ENCODE peak calls at places on chromosomes 2 and 18, in nine cellular contexts. One of them, this sample, is unnamed.

GRCh38 chr2:149579972-149580882 is 7.3 kb downstream of the MMADHC start:
- DNase-seq in CD4-positive, alpha-beta T cell: no peak
- DNase-seq in NCI-H146: no peak
- DNase-seq in stimulated activated naive CD8-positive, alpha-beta T cell treated with anti-CD3 and anti-CD28 coated beads, Interleukin-15, amount 100 ng/mL, for 72 hours: no peak
- DNase-seq in activated T-helper 9 cell treated with anti-CD3 and anti-CD28 coated beads, Interleukin-2, amount 50 U/mL, for 16 hours: no peak
- DNase-seq in ovary: no peak
- DNase-seq in NCI-H2029: no peak
- DNase-seq in HFF-Myc: no peak
- DNase-seq in AG10803: peak; percentile 33
- DNase-seq in this sample: no peak

GRCh38 chr2:21746499-21746898 is 622.7 kb downstream of the TDRD15 start:
- DNase-seq in CD4-positive, alpha-beta T cell: no peak
- DNase-seq in NCI-H146: no peak
- DNase-seq in stimulated activated naive CD8-positive, alpha-beta T cell treated with anti-CD3 and anti-CD28 coated beads, Interleukin-15, amount 100 ng/mL, for 72 hours: no peak
- DNase-seq in activated T-helper 9 cell treated with anti-CD3 and anti-CD28 coated beads, Interleukin-2, amount 50 U/mL, for 16 hours: no peak
- DNase-seq in ovary: no peak
- DNase-seq in NCI-H2029: no peak
- DNase-seq in HFF-Myc: no peak
- DNase-seq in AG10803: no peak
- DNase-seq in this sample: no peak

GRCh38 chr18:57023483-57023882 is 123.4 kb upstream of the BOD1L2 start:
- DNase-seq in CD4-positive, alpha-beta T cell: no peak
- DNase-seq in NCI-H146: no peak
- DNase-seq in stimulated activated naive CD8-positive, alpha-beta T cell treated with anti-CD3 and anti-CD28 coated beads, Interleukin-15, amount 100 ng/mL, for 72 hours: no peak
- DNase-seq in activated T-helper 9 cell treated with anti-CD3 and anti-CD28 coated beads, Interleukin-2, amount 50 U/mL, for 16 hours: no peak
- DNase-seq in ovary: no peak
- DNase-seq in NCI-H2029: no peak
- DNase-seq in HFF-Myc: no peak
- DNase-seq in AG10803: no peak
- DNase-seq in this sample: no peak

GRCh38 chr18:13811993-13812392 is 12.0 kb upstream of the MC5R start:
- DNase-seq in CD4-positive, alpha-beta T cell: no peak
- DNase-seq in NCI-H146: no peak
- DNase-seq in stimulated activated naive CD8-positive, alpha-beta T cell treated with anti-CD3 and anti-CD28 coated beads, Interleukin-15, amount 100 ng/mL, for 72 hours: no peak
- DNase-seq in activated T-helper 9 cell treated with anti-CD3 and anti-CD28 coated beads, Interleukin-2, amount 50 U/mL, for 16 hours: no peak
- DNase-seq in ovary: no peak
- DNase-seq in NCI-H2029: no peak
- DNase-seq in HFF-Myc: no peak
- DNase-seq in AG10803: no peak
- DNase-seq in this sample: no peak

GRCh38 chr2:230787101-230787500 is 74.5 kb downstream of the CAB39 start:
- DNase-seq in CD4-positive, alpha-beta T cell: no peak
- DNase-seq in NCI-H146: no peak
- DNase-seq in stimulated activated naive CD8-positive, alpha-beta T cell treated with anti-CD3 and anti-CD28 coated beads, Interleukin-15, amount 100 ng/mL, for 72 hours: no peak
- DNase-seq in activated T-helper 9 cell treated with anti-CD3 and anti-CD28 coated beads, Interleukin-2, amount 50 U/mL, for 16 hours: no peak
- DNase-seq in ovary: no peak
- DNase-seq in NCI-H2029: no peak
- DNase-seq in HFF-Myc: no peak
- DNase-seq in AG10803: no peak
- DNase-seq in this sample: no peak

GRCh38 chr2:189558516-189559263 is 21.9 kb downstream of the SLC40A1 start:
- DNase-seq in CD4-positive, alpha-beta T cell: no peak
- DNase-seq in NCI-H146: no peak
- DNase-seq in stimulated activated naive CD8-positive, alpha-beta T cell treated with anti-CD3 and anti-CD28 coated beads, Interleukin-15, amount 100 ng/mL, for 72 hours: no peak
- DNase-seq in activated T-helper 9 cell treated with anti-CD3 and anti-CD28 coated beads, Interleukin-2, amount 50 U/mL, for 16 hours: no peak
- DNase-seq in ovary: no peak
- DNase-seq in NCI-H2029: no peak
- DNase-seq in HFF-Myc: no peak
- DNase-seq in AG10803: no peak
- DNase-seq in this sample: no peak

GRCh38 chr2:164151518-164151917 is 415.7 kb upstream of the FIGN start:
- DNase-seq in CD4-positive, alpha-beta T cell: no peak
- DNase-seq in NCI-H146: no peak
- DNase-seq in stimulated activated naive CD8-positive, alpha-beta T cell treated with anti-CD3 and anti-CD28 coated beads, Interleukin-15, amount 100 ng/mL, for 72 hours: no peak
- DNase-seq in activated T-helper 9 cell treated with anti-CD3 and anti-CD28 coated beads, Interleukin-2, amount 50 U/mL, for 16 hours: no peak
- DNase-seq in ovary: peak; percentile 39
- DNase-seq in NCI-H2029: no peak
- DNase-seq in HFF-Myc: no peak
- DNase-seq in AG10803: no peak
- DNase-seq in this sample: no peak

GRCh38 chr2:214471382-214471781 is 60.5 kb downstream of the VWC2L start:
- DNase-seq in CD4-positive, alpha-beta T cell: no peak
- DNase-seq in NCI-H146: no peak
- DNase-seq in stimulated activated naive CD8-positive, alpha-beta T cell treated with anti-CD3 and anti-CD28 coated beads, Interleukin-15, amount 100 ng/mL, for 72 hours: no peak
- DNase-seq in activated T-helper 9 cell treated with anti-CD3 and anti-CD28 coated beads, Interleukin-2, amount 50 U/mL, for 16 hours: no peak
- DNase-seq in ovary: no peak
- DNase-seq in NCI-H2029: no peak
- DNase-seq in HFF-Myc: no peak
- DNase-seq in AG10803: no peak
- DNase-seq in this sample: no peak

GRCh38 chr2:96146881-96147592 is 1.8 kb upstream of the DUSP2 start:
- DNase-seq in CD4-positive, alpha-beta T cell: no peak
- DNase-seq in NCI-H146: no peak
- DNase-seq in stimulated activated naive CD8-positive, alpha-beta T cell treated with anti-CD3 and anti-CD28 coated beads, Interleukin-15, amount 100 ng/mL, for 72 hours: no peak
- DNase-seq in activated T-helper 9 cell treated with anti-CD3 and anti-CD28 coated beads, Interleukin-2, amount 50 U/mL, for 16 hours: no peak
- DNase-seq in ovary: peak; percentile 33
- DNase-seq in NCI-H2029: no peak
- DNase-seq in HFF-Myc: no peak
- DNase-seq in AG10803: no peak
- DNase-seq in this sample: peak; percentile 31

GRCh38 chr18:35491689-35492077 is 6.1 kb downstream of the INO80C start:
- DNase-seq in CD4-positive, alpha-beta T cell: no peak
- DNase-seq in NCI-H146: no peak
- DNase-seq in stimulated activated naive CD8-positive, alpha-beta T cell treated with anti-CD3 and anti-CD28 coated beads, Interleukin-15, amount 100 ng/mL, for 72 hours: no peak
- DNase-seq in activated T-helper 9 cell treated with anti-CD3 and anti-CD28 coated beads, Interleukin-2, amount 50 U/mL, for 16 hours: no peak
- DNase-seq in ovary: no peak
- DNase-seq in NCI-H2029: no peak
- DNase-seq in HFF-Myc: no peak
- DNase-seq in AG10803: no peak
- DNase-seq in this sample: no peak

GRCh38 chr2:199883474-199884212 is 27.4 kb upstream of the C2orf69 start:
- DNase-seq in CD4-positive, alpha-beta T cell: no peak
- DNase-seq in NCI-H146: no peak
- DNase-seq in stimulated activated naive CD8-positive, alpha-beta T cell treated with anti-CD3 and anti-CD28 coated beads, Interleukin-15, amount 100 ng/mL, for 72 hours: no peak
- DNase-seq in activated T-helper 9 cell treated with anti-CD3 and anti-CD28 coated beads, Interleukin-2, amount 50 U/mL, for 16 hours: no peak
- DNase-seq in ovary: no peak
- DNase-seq in NCI-H2029: no peak
- DNase-seq in HFF-Myc: no peak
- DNase-seq in AG10803: no peak
- DNase-seq in this sample: no peak

GRCh38 chr2:43248621-43249020 is 22.2 kb upstream of the ZFP36L2 start:
- DNase-seq in CD4-positive, alpha-beta T cell: no peak
- DNase-seq in NCI-H146: no peak
- DNase-seq in stimulated activated naive CD8-positive, alpha-beta T cell treated with anti-CD3 and anti-CD28 coated beads, Interleukin-15, amount 100 ng/mL, for 72 hours: no peak
- DNase-seq in activated T-helper 9 cell treated with anti-CD3 and anti-CD28 coated beads, Interleukin-2, amount 50 U/mL, for 16 hours: no peak
- DNase-seq in ovary: no peak
- DNase-seq in NCI-H2029: no peak
- DNase-seq in HFF-Myc: no peak
- DNase-seq in AG10803: no peak
- DNase-seq in this sample: no peak

GRCh38 chr2:162678551-162678950 is 160.0 kb downstream of the KCNH7 start:
- DNase-seq in CD4-positive, alpha-beta T cell: no peak
- DNase-seq in NCI-H146: no peak
- DNase-seq in stimulated activated naive CD8-positive, alpha-beta T cell treated with anti-CD3 and anti-CD28 coated beads, Interleukin-15, amount 100 ng/mL, for 72 hours: no peak
- DNase-seq in activated T-helper 9 cell treated with anti-CD3 and anti-CD28 coated beads, Interleukin-2, amount 50 U/mL, for 16 hours: no peak
- DNase-seq in ovary: no peak
- DNase-seq in NCI-H2029: no peak
- DNase-seq in HFF-Myc: no peak
- DNase-seq in AG10803: no peak
- DNase-seq in this sample: no peak

GRCh38 chr2:225637199-225637598 is 237.7 kb downstream of the NYAP2 start:
- DNase-seq in CD4-positive, alpha-beta T cell: no peak
- DNase-seq in NCI-H146: no peak
- DNase-seq in stimulated activated naive CD8-positive, alpha-beta T cell treated with anti-CD3 and anti-CD28 coated beads, Interleukin-15, amount 100 ng/mL, for 72 hours: no peak
- DNase-seq in activated T-helper 9 cell treated with anti-CD3 and anti-CD28 coated beads, Interleukin-2, amount 50 U/mL, for 16 hours: no peak
- DNase-seq in ovary: no peak
- DNase-seq in NCI-H2029: no peak
- DNase-seq in HFF-Myc: no peak
- DNase-seq in AG10803: peak; percentile 21
- DNase-seq in this sample: no peak

This sample was measured in left ventricle myocardium superior.